ENCODE peak calls at places on chromosomes 13 and 19, in six cellular contexts. P, B, J, G, A and M are unnamed samples.
A peak's percentile ranks its signal among the peaks of the same experiment; 100 is the strongest.

GRCh38 chr19:28960986-28961705 is 251.8 kb downstream of the UQCRFS1 start:
- DNase-seq in B (no peak), G (no peak), A (no peak), P (no peak), J (no peak), M (no peak)

GRCh38 chr13:43529796-43530195 is 257.0 kb downstream of the ENOX1 start:
- DNase-seq in J (no peak), G (no peak), A (no peak), P (no peak), B (no peak), M (no peak)

GRCh38 chr13:73325351-73326214 is 266.8 kb downstream of the KLF5 start:
- DNase-seq in A (no peak), J (peak; percentile 2), P (no peak), G (no peak), B (peak; percentile 34), M (no peak)

GRCh38 chr19:10061717-10062310 is 24.3 kb upstream of the SHFL start:
- DNase-seq in B (no peak), P (no peak), J (no peak), G (peak; percentile 52), A (no peak), M (peak; percentile 68)

GRCh38 chr13:30819136-30819875 is 84.0 kb downstream of the ALOX5AP start:
- DNase-seq in A (no peak), P (no peak), B (peak; percentile 50), J (no peak), G (no peak), M (no peak)

GRCh38 chr19:46586294-46586693 is 14.8 kb upstream of the CALM3 start:
- DNase-seq in J (no peak), B (no peak), A (no peak), G (no peak), P (no peak), M (peak; percentile 56)

GRCh38 chr19:4206818-4207484 is 22.4 kb upstream of the EBI3 start:
- DNase-seq in J (no peak), G (peak; percentile 62), P (peak; percentile 65), B (no peak), A (no peak), M (peak; percentile 36)

GRCh38 chr13:46184277-46184699 is 2.3 kb upstream of the LCP1 start:
- DNase-seq in P (peak; percentile 10), J (peak; percentile 18), B (peak; percentile 28), G (peak; percentile 72), A (no peak), M (peak; percentile 88)

GRCh38 chr19:4584670-4585460 is 25.4 kb upstream of the SEMA6B start:
- DNase-seq in B (no peak), P (no peak), J (no peak), G (peak; percentile 57), A (no peak), M (no peak)

GRCh38 chr13:49967456-49967855 is 29.4 kb upstream of the TRIM13 start:
- DNase-seq in A (no peak), P (no peak), G (no peak), J (no peak), B (no peak), M (no peak)

GRCh38 chr13:42539670-42540069 is 34.3 kb upstream of the TNFSF11 start:
- DNase-seq in A (no peak), G (no peak), P (no peak), J (peak; percentile 75), B (no peak), M (no peak)

GRCh38 chr19:45913874-45914830 is at the start of gene NANOS2:
- DNase-seq in J (peak; percentile 32), G (peak; percentile 79), P (no peak), B (peak; percentile 50), A (no peak), M (peak; percentile 75)

GRCh38 chr13:50127726-50128291 is 112.6 kb downstream of the KCNRG start:
- DNase-seq in B (no peak), J (no peak), A (no peak), G (no peak), P (no peak), M (no peak)

GRCh38 chr19:55642153-55643002 is 1.1 kb upstream of the ZNF581 start:
- DNase-seq in P (no peak), G (peak; percentile 53), J (no peak), B (no peak), A (no peak), M (no peak)

GRCh38 chr13:40315416-40316064 is 350.9 kb downstream of the FOXO1 start:
- DNase-seq in G (no peak), J (peak; percentile 35), P (no peak), B (no peak), A (no peak), M (no peak)

GRCh38 chr19:14659886-14660489 is 14.7 kb downstream of the ADGRE3 start:
- DNase-seq in A (no peak), B (no peak), P (no peak), J (no peak), G (no peak), M (no peak)

GRCh38 chr19:46493236-46494114 is 2.2 kb downstream of the PNMA8B start:
- DNase-seq in P (no peak), B (no peak), G (no peak), A (no peak), J (no peak), M (peak; percentile 56)

GRCh38 chr13:106570354-106570822 is 2.5 kb upstream of the ARGLU1 start:
- DNase-seq in P (peak; percentile 52), B (no peak), J (peak; percentile 90), G (peak; percentile 81), A (no peak), M (peak; percentile 81)
- TF ChIP-seq MYC in P (no peak), B (no peak), J (no peak), G (no peak), A (no peak), M (no peak)

GRCh38 chr19:36125557-36125956 is 10.3 kb downstream of the TBCB start:
- DNase-seq in A (no peak), P (no peak), B (no peak), G (no peak), J (no peak), M (no peak)
- TF ChIP-seq MYC in A (no peak), P (no peak), B (no peak), G (no peak), J (no peak), M (no peak)

GRCh38 chr13:79777504-79777903 is 296.5 kb downstream of the NDFIP2 start:
- DNase-seq in G (no peak), B (no peak), J (no peak), P (no peak), A (no peak), M (no peak)

GRCh38 chr13:79781829-79782540 is 301.0 kb downstream of the NDFIP2 start:
- DNase-seq in B (no peak), A (no peak), J (no peak), P (no peak), G (no peak), M (no peak)

GRCh38 chr13:79779061-79779460 is 298.1 kb downstream of the NDFIP2 start:
- DNase-seq in J (no peak), A (no peak), G (no peak), B (no peak), P (no peak), M (no peak)

GRCh38 chr13:79780240-79780639 is 299.3 kb downstream of the NDFIP2 start:
- DNase-seq in J (no peak), G (no peak), A (peak; percentile 25), B (no peak), P (no peak), M (no peak)

GRCh38 chr13:79779761-79780160 is 298.8 kb downstream of the NDFIP2 start:
- DNase-seq in B (peak; percentile 12), G (no peak), P (no peak), A (no peak), J (no peak), M (peak; percentile 30)
- TF ChIP-seq MYC in B (no peak), G (no peak), P (no peak), A (no peak), J (no peak), M (no peak)

DNA sequence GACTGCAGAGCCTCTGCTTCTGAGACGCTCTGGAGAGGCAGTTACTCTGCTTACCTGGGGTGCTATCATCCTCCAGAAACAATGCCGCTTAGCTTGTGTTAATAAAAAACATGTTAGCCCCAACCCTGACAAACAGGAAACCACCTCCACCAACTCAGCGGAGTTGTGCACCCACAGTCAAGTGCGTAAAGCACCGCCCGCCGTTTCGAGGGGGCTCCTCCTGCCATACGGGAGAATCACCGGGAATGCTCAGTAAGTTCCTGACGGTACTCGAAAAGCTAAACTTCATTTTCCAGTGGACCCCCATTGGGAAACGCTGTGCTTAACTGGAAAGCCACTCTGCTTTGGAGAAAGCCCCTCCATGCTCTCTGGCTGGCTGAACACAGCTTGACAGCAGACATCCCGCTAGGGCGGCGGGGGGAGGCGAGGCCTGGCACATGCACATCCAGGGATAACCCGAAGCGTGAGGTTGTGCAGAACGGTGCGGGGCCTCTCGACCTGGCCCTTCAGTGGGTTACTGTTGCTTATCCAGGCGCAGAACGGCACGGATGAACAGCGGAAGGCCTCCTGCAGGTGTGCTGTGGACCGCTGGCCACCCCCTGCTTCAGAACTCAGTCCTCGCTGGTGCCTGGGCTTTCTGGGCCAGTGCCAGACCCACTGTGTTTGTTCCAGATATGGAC is 17.1 kb downstream of the GAS6 start:
- DNase-seq in A (no peak), P (no peak), B (no peak), J (no peak), G (no peak), M (no peak)
- TF ChIP-seq MYC in A (no peak), P (no peak), B (no peak), J (no peak), G (no peak), M (no peak)